ENCODE peak calls at places on chromosomes 4 and X, in ten cellular contexts. W is SK-N-DZ, H is Karpas-422, D is tibial nerve, M is T-helper 9 cell, A is amniotic stem cell, X is neural progenitor cell, S is NCI-H1694, R is pancreas, T is choroid plexus epithelial cell. I is an unnamed sample.

GRCh38 chrX:82127228-82128123 is 925.6 kb downstream of the SH3BGRL start:
- DNase-seq in W (no peak), H (no peak), D (no peak), M (no peak), A (no peak), X (no peak), S (no peak), R (no peak), T (no peak), I (no peak)

GRCh38 chrX:413322-414201 is 26.9 kb upstream of the PPP2R3B start:
- DNase-seq in W (no peak), H (no peak), D (no peak), M (no peak), A (no peak), X (peak), S (no peak), R (no peak), T (peak), I (no peak)

GRCh38 chrX:142251665-142252064 is 46.6 kb upstream of the MAGEC2 start:
- DNase-seq in W (no peak), H (no peak), D (no peak), M (no peak), A (no peak), X (no peak), S (no peak), R (no peak), T (no peak), I (no peak)

GRCh38 chrX:79325263-79325958 is 41.7 kb downstream of the ITM2A start:
- DNase-seq in W (no peak), H (no peak), D (no peak), M (peak), A (no peak), X (peak), S (no peak), R (no peak), T (no peak), I (peak)

GRCh38 chr4:7392438-7393374 is 42.0 kb downstream of the PSAPL1 start:
- DNase-seq in W (no peak), H (no peak), D (no peak), M (no peak), A (no peak), X (peak), S (no peak), R (no peak), T (peak), I (no peak)

GRCh38 chr4:51874551-51874950 is 31.6 kb downstream of the DCUN1D4 start:
- DNase-seq in W (no peak), H (no peak), D (no peak), M (no peak), A (no peak), X (no peak), S (no peak), R (no peak), T (no peak), I (no peak)

GRCh38 chrX:71927040-71927439 is 16.4 kb downstream of the NHSL2 start:
- DNase-seq in W (no peak), H (no peak), D (no peak), M (no peak), A (no peak), X (no peak), S (no peak), R (no peak), T (no peak), I (no peak)

GRCh38 chrX:154991039-154991438 is 31.5 kb downstream of the F8 start:
- DNase-seq in W (no peak), H (no peak), D (no peak), M (no peak), A (no peak), X (no peak), S (no peak), R (no peak), T (no peak), I (peak)

GRCh38 chr4:127781303-127782024 is 658 bp upstream of the HSPA4L start:
- DNase-seq in W (no peak), H (no peak), D (peak), M (no peak), A (no peak), X (no peak), S (no peak), R (peak), T (peak), I (no peak)

GRCh38 chrX:14919421-14919820 is 46.2 kb downstream of the MOSPD2 start:
- DNase-seq in W (no peak), H (no peak), D (no peak), M (no peak), A (no peak), X (no peak), S (no peak), R (no peak), T (no peak), I (no peak)

GRCh38 chr4:152255437-152255836 is 280.5 kb downstream of the FBXW7 start:
- DNase-seq in W (no peak), H (no peak), D (no peak), M (peak), A (no peak), X (no peak), S (no peak), R (no peak), T (peak), I (peak)

GRCh38 chrX:38561126-38561868 is at the start of gene TSPAN7:
- DNase-seq in W (peak), H (no peak), D (peak), M (peak), A (peak), X (peak), S (peak), R (peak), T (peak), I (peak)

GRCh38 chr4:19054916-19055315 is 1033.4 kb upstream of the LCORL start:
- DNase-seq in W (no peak), H (no peak), D (no peak), M (no peak), A (no peak), X (peak), S (no peak), R (no peak), T (no peak), I (no peak)

GRCh38 chrX:80572636-80573035 is 152.4 kb downstream of the TENT5D start:
- DNase-seq in W (no peak), H (no peak), D (no peak), M (no peak), A (no peak), X (no peak), S (no peak), R (no peak), T (no peak), I (no peak)

GRCh38 chr4:99324978-99325377 is 3.8 kb upstream of the ADH1B start:
- DNase-seq in W (no peak), H (no peak), D (peak), M (no peak), A (peak), X (no peak), S (no peak), R (peak), T (peak), I (no peak)

GRCh38 chr4:15805583-15806517 is 27.7 kb downstream of the CD38 start:
- DNase-seq in W (peak), H (peak), D (peak), M (no peak), A (no peak), X (peak), S (peak), R (no peak), T (peak), I (peak)

I was measured in activated CD4-positive, alpha-beta memory T cell treated with anti-CD3 and anti-CD28 coated beads for 36 hours.